ENCODE peak calls at places on chromosomes 5 and 9, in five cellular contexts. One of them, this sample, is unnamed.
A peak's percentile ranks its signal among the peaks of the same experiment; 100 is the strongest.

GRCh38 chr9:12457237-12457636 is 235.9 kb upstream of the TYRP1 start:
- DNase-seq in PC-9: no peak
- DNase-seq in mammary epithelial cell: no peak
- DNase-seq in coronary artery: no peak
- DNase-seq in amniotic stem cell: no peak
- DNase-seq in this sample: no peak

GRCh38 chr9:83070257-83070656 is 7.3 kb upstream of the RASEF start:
- DNase-seq in PC-9: no peak
- DNase-seq in coronary artery: no peak
- DNase-seq in mammary epithelial cell: peak; percentile 66
- DNase-seq in amniotic stem cell: no peak
- DNase-seq in this sample: peak; percentile 67

GRCh38 chr5:173726848-173727557 is 110.6 kb upstream of the BOD1 start:
- DNase-seq in PC-9: no peak
- DNase-seq in coronary artery: no peak
- DNase-seq in mammary epithelial cell: peak; percentile 11
- DNase-seq in amniotic stem cell: no peak
- DNase-seq in this sample: no peak

GRCh38 chr9:33884856-33885701 is 68.1 kb downstream of the UBE2R2 start:
- DNase-seq in mammary epithelial cell: no peak
- DNase-seq in coronary artery: no peak
- DNase-seq in amniotic stem cell: no peak
- DNase-seq in PC-9: peak; percentile 2
- DNase-seq in this sample: no peak

GRCh38 chr9:137352511-137353222 is 50.6 kb upstream of the NRARP start:
- DNase-seq in coronary artery: peak; percentile 69
- DNase-seq in PC-9: no peak
- DNase-seq in mammary epithelial cell: no peak
- DNase-seq in amniotic stem cell: no peak
- DNase-seq in this sample: no peak

GRCh38 chr9:69768716-69769115 is 8.9 kb upstream of the PTAR1 start:
- DNase-seq in amniotic stem cell: no peak
- DNase-seq in coronary artery: no peak
- DNase-seq in PC-9: no peak
- DNase-seq in mammary epithelial cell: no peak
- DNase-seq in this sample: no peak

GRCh38 chr5:149363345-149363744 is 5.5 kb downstream of the PCYOX1L start:
- DNase-seq in mammary epithelial cell: no peak
- DNase-seq in coronary artery: no peak
- DNase-seq in amniotic stem cell: no peak
- DNase-seq in PC-9: no peak
- DNase-seq in this sample: no peak

GRCh38 chr9:130051855-130052254 is 1.9 kb upstream of the GPR107 start:
- DNase-seq in amniotic stem cell: no peak
- DNase-seq in coronary artery: no peak
- DNase-seq in mammary epithelial cell: peak; percentile 38
- DNase-seq in PC-9: peak; percentile 37
- DNase-seq in this sample: no peak

GRCh38 chr5:132437604-132438275 is 52.8 kb downstream of the IRF1 start:
- DNase-seq in coronary artery: no peak
- DNase-seq in mammary epithelial cell: no peak
- DNase-seq in PC-9: no peak
- DNase-seq in amniotic stem cell: no peak
- DNase-seq in this sample: no peak

GRCh38 chr5:151115272-151115905 is 34.6 kb upstream of the TNIP1 start:
- DNase-seq in amniotic stem cell: peak; percentile 24
- DNase-seq in PC-9: peak; percentile 76
- DNase-seq in mammary epithelial cell: peak; percentile 32
- DNase-seq in coronary artery: peak; percentile 83
- DNase-seq in this sample: no peak

GRCh38 chr5:36402512-36402906 is 100.8 kb upstream of the RANBP3L start:
- DNase-seq in mammary epithelial cell: no peak
- DNase-seq in amniotic stem cell: no peak
- DNase-seq in coronary artery: no peak
- DNase-seq in PC-9: no peak
- DNase-seq in this sample: no peak

GRCh38 chr9:121478816-121479676 is 20.6 kb downstream of the GGTA1 start:
- DNase-seq in amniotic stem cell: no peak
- DNase-seq in coronary artery: no peak
- DNase-seq in PC-9: no peak
- DNase-seq in mammary epithelial cell: no peak
- DNase-seq in this sample: no peak

GRCh38 chr9:77707696-77708095 is 59.6 kb upstream of the GNA14 start:
- DNase-seq in mammary epithelial cell: peak; percentile 92
- DNase-seq in coronary artery: peak; percentile 80
- DNase-seq in amniotic stem cell: peak; percentile 72
- DNase-seq in PC-9: peak; percentile 71
- DNase-seq in this sample: peak; percentile 99

GRCh38 chr5:84303315-84303714 is 81.4 kb downstream of the EDIL3 start:
- DNase-seq in mammary epithelial cell: no peak
- DNase-seq in coronary artery: no peak
- DNase-seq in PC-9: no peak
- DNase-seq in amniotic stem cell: no peak
- DNase-seq in this sample: no peak

GRCh38 chr5:98936948-98937715 is 8.3 kb upstream of the CHD1 start:
- DNase-seq in mammary epithelial cell: no peak
- DNase-seq in PC-9: no peak
- DNase-seq in amniotic stem cell: no peak
- DNase-seq in coronary artery: no peak
- DNase-seq in this sample: no peak

GRCh38 chr9:87498046-87498815 is 564 bp downstream of the DAPK1 start:
- DNase-seq in amniotic stem cell: no peak
- DNase-seq in coronary artery: no peak
- DNase-seq in mammary epithelial cell: peak; percentile 53
- DNase-seq in PC-9: peak; percentile 69
- DNase-seq in this sample: no peak

GRCh38 chr9:133163559-133164208 is at the start of gene GBGT1:
- DNase-seq in amniotic stem cell: no peak
- DNase-seq in mammary epithelial cell: no peak
- DNase-seq in PC-9: peak; percentile 41
- DNase-seq in coronary artery: peak; percentile 81
- DNase-seq in this sample: no peak

GRCh38 chr9:995192-995591 is 18.7 kb downstream of the DMRT3 start:
- DNase-seq in amniotic stem cell: no peak
- DNase-seq in mammary epithelial cell: no peak
- DNase-seq in coronary artery: no peak
- DNase-seq in PC-9: no peak
- DNase-seq in this sample: no peak

GRCh38 chr5:45385321-45386058 is 310.7 kb downstream of the HCN1 start:
- DNase-seq in amniotic stem cell: no peak
- DNase-seq in mammary epithelial cell: no peak
- DNase-seq in coronary artery: no peak
- DNase-seq in PC-9: no peak
- DNase-seq in this sample: peak; percentile 34